ENCODE peak calls at places on chromosomes 13 and 19, in five cellular contexts. X is heart right ventricle, J is astrocyte of the spinal cord, H is cardiac muscle cell, Q is A549. D is an unnamed sample.
A peak's percentile ranks its signal among the peaks of the same experiment; 100 is the strongest.

GRCh38 chr19:14553939-14554243 is 18.0 kb downstream of the NDUFB7 start:
- DNase-seq in X (no peak), J (no peak), H (no peak), Q (no peak), D (no peak)

GRCh38 chr19:16801599-16801998 is 27.6 kb upstream of the SIN3B start:
- DNase-seq in X (no peak), J (peak; percentile 55), H (no peak), Q (no peak), D (peak; percentile 48)

GRCh38 chr13:47426126-47426849 is 529.4 kb upstream of the HTR2A start:
- DNase-seq in X (peak; percentile 27), J (peak; percentile 65), H (no peak), Q (no peak), D (peak; percentile 75)

GRCh38 chr19:10214784-10215183 is 16.3 kb downstream of the S1PR2 start:
- DNase-seq in X (no peak), J (peak; percentile 16), H (no peak), Q (no peak), D (peak; percentile 34)

GRCh38 chr19:662207-662961 is 630 bp downstream of the RNF126 start:
- DNase-seq in X (no peak), J (peak; percentile 31), H (peak; percentile 59), Q (no peak), D (peak; percentile 28)

GRCh38 chr13:99859178-99860177 is 112.1 kb downstream of the ZIC5 start:
- DNase-seq in X (no peak), J (no peak), H (no peak), Q (no peak), D (no peak)

GRCh38 chr19:45638930-45639729 is at the start of gene EML2:
- DNase-seq in X (no peak), J (peak; percentile 28), H (peak; percentile 85), Q (peak; percentile 71), D (no peak)

GRCh38 chr13:40673061-40673397 is 6.6 kb upstream of the FOXO1 start:
- DNase-seq in X (no peak), J (no peak), H (no peak), Q (no peak), D (no peak)

GRCh38 chr13:38350114-38350617 is 515 bp downstream of the UFM1 start:
- DNase-seq in X (peak; percentile 52), J (no peak), H (peak; percentile 50), Q (peak; percentile 25), D (peak; percentile 64)

GRCh38 chr19:38693380-38694223 is 46.2 kb downstream of the ACTN4 start:
- DNase-seq in X (peak; percentile 66), J (peak; percentile 88), H (no peak), Q (peak; percentile 91), D (peak; percentile 81)

GRCh38 chr19:2252481-2253105 is 3.5 kb downstream of the AMH start:
- DNase-seq in X (no peak), J (no peak), H (no peak), Q (no peak), D (no peak)
- H3K4me3 ChIP-seq in X (peak overlapping the region; percentile 19), J (no peak overlapping the region), H (no peak overlapping the region), Q (no peak overlapping the region), D (no peak overlapping the region)

GRCh38 chr19:42217522-42218442 is at the start of gene DEDD2:
- DNase-seq in X (peak; percentile 96), J (peak; percentile 96), H (peak; percentile 96), Q (peak; percentile 99), D (peak; percentile 97)
- TF ChIP-seq CTCF in X (no peak), J (no peak), H (peak; percentile 4), Q (no peak), D (no peak)

GRCh38 chr13:26742691-26743358 is 17.8 kb downstream of the GPR12 start:
- DNase-seq in X (no peak), J (no peak), H (no peak), Q (no peak), D (no peak)
- H3K4me3 ChIP-seq in X (no peak overlapping the region), J (no peak overlapping the region), H (no peak overlapping the region), Q (no peak overlapping the region), D (no peak overlapping the region)

GRCh38 chr19:40533508-40533907 is 43.2 kb upstream of the SHKBP1 start:
- DNase-seq in X (no peak), J (no peak), H (no peak), Q (peak; percentile 80), D (no peak)
- TF ChIP-seq CTCF in X (no peak), J (peak; percentile 34), H (peak; percentile 35), Q (peak; percentile 54), D (peak; percentile 31)

GRCh38 chr19:41501854-41502253 is 58.9 kb downstream of the ERICH4 start:
- DNase-seq in X (no peak), J (no peak), H (no peak), Q (no peak), D (no peak)

GRCh38 chr19:41505105-41505504 is 62.1 kb downstream of the ERICH4 start:
- DNase-seq in X (no peak), J (no peak), H (no peak), Q (no peak), D (no peak)

GRCh38 chr19:41495589-41495988 is 52.6 kb downstream of the ERICH4 start:
- DNase-seq in X (no peak), J (no peak), H (no peak), Q (no peak), D (no peak)

GRCh38 chr19:41499899-41500298 is 56.9 kb downstream of the ERICH4 start:
- DNase-seq in X (no peak), J (no peak), H (no peak), Q (no peak), D (no peak)

DNA sequence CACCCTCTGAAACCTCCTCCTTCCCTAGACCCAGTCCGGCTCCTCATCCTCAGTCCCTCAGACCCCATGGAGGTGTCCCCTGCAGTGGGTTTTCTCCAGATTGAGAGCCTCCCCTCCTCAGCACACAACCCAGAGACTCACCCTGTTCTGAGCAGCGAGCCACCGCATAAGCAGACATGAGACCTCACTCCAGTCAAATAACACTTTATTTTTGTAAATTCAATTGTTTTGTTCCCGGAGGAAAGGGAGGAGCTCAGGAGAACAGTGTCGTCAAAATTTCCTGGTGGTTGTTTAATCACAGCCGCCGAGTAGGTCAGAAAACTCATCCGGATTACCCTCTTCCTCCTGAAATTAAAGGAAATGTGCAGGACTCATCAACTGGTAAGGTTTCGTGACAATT is 57.5 kb downstream of the ERICH4 start:
- DNase-seq in X (no peak), J (no peak), H (no peak), Q (no peak), D (no peak)
- H3K4me3 ChIP-seq in X (peak overlapping the region; percentile 63), J (no peak overlapping the region), H (no peak overlapping the region), Q (peak overlapping the region; percentile 35), D (no peak overlapping the region)

D was measured in fibroblast of pulmonary artery.